ENCODE peak calls at places on chromosomes 3 and 15, in eight cellular contexts. I is ascending aorta; T is CD8-positive, alpha-beta memory T cell; Q is cardiac muscle cell; F is colonic mucosa; N is lung; A is heart right ventricle; U is CD4-positive, CD25-positive, alpha-beta regulatory T cell. D is an unnamed sample. For H3K27me3, the result is how much of the 10 kb centered on the place peaks cover.

GRCh38 chr15:66838671-66839239 is 136.7 kb downstream of the SMAD6 start:
- DNase-seq in A (no peak), Q (peak), F (no peak), U (no peak), T (no peak), I (peak), N (no peak), D (no peak)

GRCh38 chr3:12024959-12025570 is 20.9 kb downstream of the SYN2 start:
- DNase-seq in Q (no peak), T (no peak), I (no peak), A (no peak), N (no peak), F (no peak), U (no peak), D (no peak)

GRCh38 chr3:67655364-67656121 is 1.1 kb upstream of the SUCLG2 start:
- DNase-seq in Q (no peak), U (peak), A (peak), F (peak), T (peak), N (peak), I (peak), D (no peak)

GRCh38 chr15:45121706-45122417 is 7.7 kb downstream of the DUOXA2 start:
- DNase-seq in Q (peak), U (no peak), N (no peak), T (no peak), A (no peak), I (no peak), F (no peak), D (no peak)

GRCh38 chr3:138328341-138328740 is 1.3 kb downstream of the NME9 start:
- DNase-seq in T (no peak), F (no peak), I (no peak), N (no peak), Q (peak), A (no peak), U (no peak), D (no peak)

GRCh38 chr3:68007621-68008226 is 353.3 kb upstream of the SUCLG2 start:
- DNase-seq in A (no peak), T (peak), N (no peak), F (no peak), U (peak), I (peak), Q (no peak), D (no peak)

GRCh38 chr3:142210144-142210543 is 15.2 kb downstream of the GK5 start:
- DNase-seq in A (no peak), N (no peak), I (no peak), F (no peak), Q (peak), T (no peak), U (no peak), D (no peak)

GRCh38 chr15:67832031-67832551 is 6.8 kb downstream of the SKOR1 start:
- DNase-seq in T (no peak), U (no peak), I (no peak), Q (peak), F (no peak), A (no peak), N (no peak), D (no peak)

GRCh38 chr15:66496951-66497501 is 536 bp downstream of the SNAPC5 start:
- DNase-seq in A (no peak), T (no peak), N (no peak), F (no peak), Q (no peak), U (peak), I (no peak), D (no peak)

GRCh38 chr3:11480663-11481298 is 162.9 kb downstream of the VGLL4 start:
- DNase-seq in N (no peak), Q (no peak), I (no peak), U (no peak), T (no peak), A (no peak), F (no peak), D (no peak)

GRCh38 chr15:48856947-48857346 is 21.0 kb upstream of the EID1 start:
- DNase-seq in Q (peak), F (no peak), T (no peak), N (no peak), A (no peak), U (no peak), I (no peak), D (no peak)

GRCh38 chr3:133895208-133896001 is at the start of gene RAB6B:
- DNase-seq in U (no peak), F (no peak), A (peak), N (peak), I (no peak), Q (peak), T (no peak), D (no peak)

GRCh38 chr3:188646592-188646991 is 492.6 kb downstream of the LPP start:
- DNase-seq in I (no peak), A (no peak), T (no peak), N (no peak), Q (no peak), U (no peak), F (no peak), D (no peak)

GRCh38 chr3:45499529-45499928 is 95.0 kb upstream of the LIMD1 start:
- DNase-seq in Q (peak), U (peak), A (no peak), N (no peak), I (no peak), F (no peak), T (no peak), D (no peak)

GRCh38 chr15:77543159-77543882 is 89.4 kb downstream of the LINGO1 start:
- DNase-seq in I (peak), A (peak), U (peak), Q (peak), N (peak), F (peak), T (peak), D (peak)

GRCh38 chr15:89472785-89473256 is 23.6 kb downstream of the RHCG start:
- DNase-seq in F (peak), T (no peak), Q (peak), A (no peak), I (no peak), N (no peak), U (peak), D (no peak)

GRCh38 chr3:17639765-17640164 is 102.7 kb downstream of the TBC1D5 start:
- DNase-seq in F (no peak), N (peak), U (no peak), I (peak), Q (peak), T (no peak), A (no peak), D (no peak)

GRCh38 chr15:57708047-57708446 is 1.5 kb downstream of the POLR2M start:
- DNase-seq in Q (no peak), T (no peak), I (no peak), A (no peak), F (no peak), U (no peak), N (no peak), D (no peak)

GRCh38 chr15:81105521-81105920 is 28.5 kb upstream of the CFAP161 start:
- DNase-seq in T (no peak), A (no peak), N (no peak), I (no peak), F (no peak), U (no peak), Q (no peak), D (no peak)

GRCh38 chr3:46193436-46193835 is 14.7 kb downstream of the CCR1 start:
- DNase-seq in Q (peak), N (no peak), A (no peak), F (no peak), I (no peak), U (no peak), T (no peak), D (no peak)

GRCh38 chr3:74691946-74692345 is 77.5 kb upstream of the CNTN3 start:
- DNase-seq in T (no peak), N (no peak), F (no peak), Q (no peak), I (no peak), U (no peak), A (no peak), D (no peak)

GRCh38 chr15:53328341-53328740 is 431.1 kb downstream of the WDR72 start:
- DNase-seq in A (no peak), F (no peak), U (no peak), T (no peak), N (no peak), Q (no peak), I (no peak), D (no peak)

GRCh38 chr3:46261926-46262594 is 19.8 kb downstream of the CCR3 start:
- DNase-seq in A (no peak), Q (no peak), U (peak), F (no peak), I (no peak), N (no peak), T (no peak), D (no peak)

GRCh38 chr3:44058022-44058867 is 183.4 kb upstream of the TOPAZ1 start:
- DNase-seq in A (no peak), N (no peak), T (no peak), I (no peak), Q (peak), U (peak), F (no peak), D (no peak)

GRCh38 chr3:126873416-126873815 is 109.5 kb upstream of the PLXNA1 start:
- DNase-seq in F (no peak), Q (no peak), N (no peak), U (no peak), A (no peak), T (no peak), I (no peak), D (no peak)

GRCh38 chr3:30426319-30426993 is 179.9 kb upstream of the TGFBR2 start:
- DNase-seq in U (no peak), N (peak), F (peak), A (peak), Q (peak), T (no peak), I (peak), D (no peak)

GRCh38 chr15:51907136-51907862 is 64.3 kb downstream of the LEO1 start:
- DNase-seq in U (no peak), T (no peak), N (peak), A (no peak), Q (no peak), I (no peak), F (peak), D (no peak)

GRCh38 chr3:45152307-45152706 is 6.1 kb upstream of the CDCP1 start:
- DNase-seq in U (no peak), A (no peak), Q (no peak), T (no peak), N (no peak), F (no peak), I (no peak), D (no peak)

GRCh38 chr3:19226516-19226915 is 78.2 kb downstream of the KCNH8 start:
- DNase-seq in I (no peak), N (no peak), U (no peak), T (no peak), F (no peak), A (no peak), Q (no peak), D (no peak)

GRCh38 chr15:83346342-83346741 is 61.9 kb upstream of the BNC1 start:
- DNase-seq in A (no peak), N (no peak), T (no peak), I (no peak), Q (no peak), U (no peak), F (no peak), D (no peak)

GRCh38 chr15:51861557-51862350 is 32.3 kb downstream of the TMOD3 start:
- DNase-seq in I (no peak), F (no peak), U (peak), T (peak), A (no peak), N (no peak), Q (no peak), D (no peak)

GRCh38 chr15:52255935-52256334 is 39.7 kb downstream of the MYO5C start:
- DNase-seq in T (no peak), A (no peak), N (no peak), F (no peak), U (no peak), Q (no peak), I (no peak), D (no peak)

GRCh38 chr3:15433531-15433930 is 6.1 kb downstream of the EAF1 start:
- DNase-seq in I (no peak), T (no peak), A (no peak), Q (no peak), U (no peak), N (no peak), F (no peak), D (no peak)

GRCh38 chr15:78033864-78034263 is 43.6 kb downstream of the TBC1D2B start:
- DNase-seq in T (peak), F (no peak), N (no peak), Q (no peak), I (no peak), U (peak), A (no peak), D (no peak)

GRCh38 chr3:149464706-149465328 is 9.7 kb upstream of the TM4SF4 start:
- DNase-seq in U (no peak), T (no peak), I (no peak), Q (no peak), N (no peak), F (no peak), A (no peak), D (no peak)

GRCh38 chr3:39990532-39990931 is 181.1 kb downstream of the MYRIP start:
- DNase-seq in T (no peak), I (no peak), A (no peak), Q (peak), U (peak), F (peak), N (no peak), D (no peak)

DNA sequence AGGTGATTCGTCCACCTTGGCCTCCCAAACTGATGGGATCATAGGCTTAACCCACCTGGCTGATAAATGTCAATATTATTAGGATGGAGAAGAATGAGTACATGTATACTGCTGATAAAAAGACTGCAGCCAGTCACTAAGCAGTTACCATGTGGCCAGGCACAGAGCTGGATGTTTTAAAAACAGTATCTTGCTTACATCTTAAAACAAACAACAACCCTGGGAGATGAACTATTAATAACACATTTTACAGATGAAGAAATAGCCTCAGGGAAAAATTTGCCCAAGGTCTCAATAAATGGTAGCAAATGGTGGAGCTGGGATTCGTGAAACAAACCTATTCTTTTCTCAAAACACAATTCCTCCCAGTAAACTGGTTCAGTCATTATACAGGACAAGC is 18.1 kb downstream of the IL17RD start:
- DNase-seq in I (no peak), N (no peak), Q (no peak), T (no peak), A (no peak), U (no peak), F (no peak), D (no peak)
- H3K27me3 ChIP-seq in I (under half), N (under half), Q (under half), T (under half), A (under half), U (under half), F (under half), D (under half)

GRCh38 chr15:79084308-79084968 is 6.1 kb downstream of the RASGRF1 start:
- DNase-seq in N (no peak), T (no peak), I (peak), U (no peak), A (no peak), F (no peak), Q (no peak), D (no peak)
- H3K27me3 ChIP-seq in N (under half), T (under half), I (under half), U (under half), A (half or more), F (under half), Q (half or more), D (under half)

DNA sequence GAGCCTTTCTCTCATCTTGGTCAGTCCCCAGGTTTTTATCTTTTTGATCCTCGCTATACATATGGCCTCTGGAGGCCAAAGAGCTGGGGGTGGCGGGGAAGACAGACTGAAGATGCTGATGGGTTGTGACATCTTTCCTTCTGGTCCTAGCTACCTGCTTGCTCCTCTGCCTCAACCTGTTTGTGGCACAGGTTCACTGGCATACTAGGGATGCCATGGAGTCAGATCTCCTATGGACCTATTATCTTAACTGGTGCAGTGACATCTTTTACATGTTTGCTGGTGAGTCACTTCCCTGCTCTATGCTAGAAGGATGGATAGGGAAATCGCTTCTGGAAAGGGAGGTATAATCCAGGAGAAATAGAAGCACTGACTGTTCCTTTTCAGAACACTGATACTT is 8.8 kb downstream of the TMEM202 start:
- DNase-seq in Q (no peak), I (no peak), T (no peak), U (no peak), F (no peak), A (no peak), N (no peak), D (no peak)
- H3K27me3 ChIP-seq in Q (under half), I (under half), T (under half), U (under half), F (under half), A (under half), N (under half), D (under half)

DNA sequence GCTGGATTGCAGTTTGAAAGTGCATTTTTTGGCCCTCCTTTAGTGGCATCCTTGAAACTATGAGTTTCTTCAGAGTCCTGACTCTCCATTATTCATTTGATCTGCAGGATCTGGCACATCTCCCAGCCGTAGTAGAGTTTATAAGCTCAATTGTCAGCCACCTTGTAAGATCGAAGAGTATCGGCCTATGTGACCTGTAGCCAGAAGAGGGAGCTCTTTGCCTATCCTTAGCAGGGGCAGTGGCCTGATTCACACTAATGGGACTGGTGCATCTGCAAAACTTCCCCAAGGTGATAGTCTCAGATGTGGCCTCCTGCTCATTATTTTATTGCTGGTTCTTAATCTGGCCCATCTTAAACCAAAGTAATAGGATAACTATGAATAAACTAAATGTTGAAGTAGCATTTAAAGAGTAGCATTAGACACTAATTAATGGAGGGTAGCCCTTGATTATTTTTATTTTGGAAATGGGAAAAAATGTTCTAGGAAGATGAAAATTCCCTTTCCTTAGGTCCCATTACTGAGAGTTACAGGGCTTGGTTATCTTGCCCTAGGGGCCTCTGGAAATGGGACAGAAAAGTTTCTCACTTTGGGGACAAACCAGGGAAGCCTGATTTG is 21.2 kb downstream of the GCSAM start:
- DNase-seq in N (peak), T (peak), F (peak), U (peak), I (no peak), A (no peak), Q (peak), D (peak)
- H3K27me3 ChIP-seq in N (under half), T (under half), F (under half), U (under half), I (under half), A (under half), Q (under half), D (under half)